ENCODE peak calls at places on chromosomes 5 and 9, in seven cellular contexts. Z, C, I, T, Q, X and M are unnamed samples.

GRCh38 chr9:135707449-135708138 is 5.6 kb downstream of the KCNT1 start:
- DNase-seq in T (no peak), Z (no peak), C (no peak), I (no peak), Q (no peak), X (no peak), M (no peak)

GRCh38 chr9:134027561-134027960 is 2.3 kb downstream of the BRD3OS start:
- DNase-seq in Q (no peak), T (no peak), I (no peak), Z (no peak), C (no peak), X (no peak), M (no peak)

GRCh38 chr5:86806206-86806605 is 188.5 kb downstream of the COX7C start:
- DNase-seq in X (no peak), T (no peak), Z (no peak), I (no peak), Q (no peak), C (no peak), M (no peak)

GRCh38 chr5:153900703-153901395 is 137.9 kb downstream of the FAM114A2 start:
- DNase-seq in I (no peak), X (no peak), Z (no peak), T (no peak), C (no peak), Q (no peak), M (peak)

GRCh38 chr5:142924135-142924883 is 154.1 kb downstream of the ARHGAP26 start:
- DNase-seq in X (no peak), T (no peak), C (no peak), I (no peak), Z (no peak), Q (no peak), M (no peak)

GRCh38 chr5:172666251-172666650 is 25.2 kb downstream of the NEURL1B start:
- DNase-seq in Q (no peak), C (peak), T (no peak), Z (no peak), X (no peak), I (no peak), M (no peak)

GRCh38 chr9:130226112-130226511 is 39.4 kb upstream of the HMCN2 start:
- DNase-seq in I (no peak), Z (no peak), X (no peak), C (no peak), Q (no peak), T (no peak), M (no peak)

GRCh38 chr5:179143446-179143845 is 83.3 kb downstream of the ZNF354C start:
- DNase-seq in Q (no peak), X (no peak), I (no peak), T (no peak), Z (no peak), C (no peak), M (no peak)

GRCh38 chr5:4563400-4563799 is 576.7 kb upstream of the ADAMTS16 start:
- DNase-seq in T (no peak), X (no peak), Q (no peak), C (no peak), Z (no peak), I (no peak), M (no peak)

GRCh38 chr9:74645007-74645639 is 148.0 kb downstream of the RORB start:
- DNase-seq in C (no peak), T (no peak), X (no peak), Z (no peak), I (no peak), Q (no peak), M (no peak)

GRCh38 chr5:171957591-171958251 is 48.7 kb downstream of the FBXW11 start:
- DNase-seq in Q (no peak), Z (no peak), C (peak), I (no peak), X (no peak), T (no peak), M (no peak)

GRCh38 chr5:91140657-91141056 is 242.5 kb downstream of the ARRDC3 start:
- DNase-seq in Q (no peak), I (no peak), X (no peak), C (no peak), T (no peak), Z (no peak), M (no peak)

GRCh38 chr9:112559629-112560413 is 73.2 kb downstream of the KIAA1958 start:
- DNase-seq in Q (no peak), X (no peak), T (no peak), C (no peak), I (no peak), Z (no peak), M (no peak)

GRCh38 chr9:116073826-116074225 is 79.8 kb upstream of the PAPPA start:
- DNase-seq in X (no peak), Q (no peak), T (no peak), I (peak), Z (no peak), C (no peak), M (no peak)

GRCh38 chr9:19229725-19230355 is 653 bp upstream of the DENND4C start:
- DNase-seq in T (peak), I (no peak), X (peak), Q (peak), Z (no peak), C (no peak), M (no peak)

GRCh38 chr9:114910541-114910940 is 19.9 kb downstream of the TNFSF8 start:
- DNase-seq in I (no peak), Q (no peak), Z (no peak), T (peak), C (no peak), X (no peak), M (no peak)

GRCh38 chr5:171975262-171975876 is 31.1 kb downstream of the FBXW11 start:
- DNase-seq in X (no peak), I (no peak), Q (no peak), Z (no peak), C (no peak), T (no peak), M (peak)

GRCh38 chr9:127283917-127284316 is 19.3 kb downstream of the GARNL3 start:
- DNase-seq in T (peak), X (no peak), Z (no peak), C (peak), Q (peak), I (no peak), M (no peak)

DNA sequence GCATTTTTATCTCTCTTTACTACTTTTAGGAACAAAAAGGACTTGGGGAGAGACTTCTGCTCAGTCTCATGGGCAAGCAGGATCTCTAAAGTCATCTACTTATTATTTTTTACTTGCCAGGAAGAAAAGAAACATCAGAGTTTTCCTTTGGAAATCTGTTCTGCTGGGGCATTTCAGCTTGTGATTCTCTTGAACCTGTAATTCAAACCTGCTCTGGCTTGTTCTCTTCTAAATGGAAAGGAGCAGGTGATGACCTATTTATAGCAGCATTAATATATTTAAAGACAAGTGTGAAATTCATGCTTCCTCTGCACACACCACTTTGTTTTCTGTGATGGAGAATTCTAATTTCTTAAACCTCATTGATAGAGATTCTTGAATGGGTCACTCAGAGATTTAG is 2.0 kb downstream of the ADCY2 start:
- DNase-seq in C (no peak), T (no peak), X (no peak), Q (no peak), Z (no peak), I (no peak), M (no peak)
- H3K4me3 ChIP-seq in C (no peak), T (peak), X (no peak), Q (no peak), Z (no peak), I (no peak), M (no peak)

GRCh38 chr5:163540711-163541110 is 35.3 kb downstream of the MAT2B start:
- DNase-seq in T (no peak), Q (no peak), C (no peak), I (no peak), X (no peak), Z (no peak), M (no peak)
- H3K4me3 ChIP-seq in T (no peak), Q (no peak), C (no peak), I (no peak), X (no peak), Z (no peak), M (no peak)

GRCh38 chr9:84276741-84277140 is 63.8 kb downstream of the SLC28A3 start:
- DNase-seq in X (no peak), Q (no peak), C (no peak), I (no peak), Z (no peak), T (no peak), M (no peak)

GRCh38 chr9:84266087-84266561 is 74.4 kb downstream of the SLC28A3 start:
- DNase-seq in I (no peak), X (no peak), Z (no peak), T (no peak), Q (no peak), C (peak), M (no peak)

GRCh38 chr9:84271887-84272556 is 68.5 kb downstream of the SLC28A3 start:
- DNase-seq in Z (no peak), T (no peak), X (no peak), I (no peak), Q (no peak), C (no peak), M (no peak)

DNA sequence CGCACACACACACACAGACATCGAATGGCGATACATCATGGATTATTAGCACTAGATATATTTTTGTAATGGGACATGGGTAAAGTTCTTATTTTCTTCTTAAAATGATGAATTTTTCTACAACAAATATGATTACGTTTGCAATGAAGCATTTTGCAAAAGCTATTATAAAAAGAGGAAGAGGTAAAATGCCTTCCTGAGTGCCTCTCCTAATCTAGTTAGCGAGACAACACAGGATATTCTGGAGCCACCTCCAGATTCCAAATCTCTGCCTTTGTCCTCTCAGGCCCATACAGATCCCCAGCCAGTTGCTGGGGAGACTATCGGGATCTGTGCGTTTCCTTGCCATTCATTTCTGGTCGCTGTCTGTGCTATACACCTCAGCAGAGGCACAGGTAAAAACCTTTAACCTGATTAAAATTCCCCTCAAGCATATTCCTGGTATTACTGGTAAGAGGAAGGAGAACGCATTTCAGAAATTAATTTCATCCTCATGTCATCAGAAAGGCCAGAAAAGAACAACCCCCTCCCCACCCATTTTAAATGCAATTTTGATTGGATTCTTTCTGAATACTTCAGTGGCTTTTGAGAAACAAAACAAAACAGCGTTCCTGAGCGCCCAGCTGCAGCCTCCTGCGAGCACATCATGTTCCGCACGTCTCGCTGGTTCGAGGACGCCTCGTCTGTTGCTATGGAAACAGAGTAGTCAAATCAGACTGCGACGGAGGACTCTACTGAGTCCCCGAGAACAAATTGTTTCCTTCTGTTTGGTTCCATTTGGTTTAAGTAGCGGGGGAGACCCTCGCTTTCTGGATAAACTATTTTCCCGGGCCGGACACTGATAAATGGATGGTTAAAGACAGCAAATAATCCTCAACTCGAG is 69.3 kb downstream of the SLC28A3 start:
- DNase-seq in I (peak), Z (peak), C (peak), X (peak), Q (peak), T (peak), M (peak)
- H3K4me3 ChIP-seq in I (no peak), Z (peak), C (no peak), X (peak), Q (peak), T (peak), M (peak)

DNA sequence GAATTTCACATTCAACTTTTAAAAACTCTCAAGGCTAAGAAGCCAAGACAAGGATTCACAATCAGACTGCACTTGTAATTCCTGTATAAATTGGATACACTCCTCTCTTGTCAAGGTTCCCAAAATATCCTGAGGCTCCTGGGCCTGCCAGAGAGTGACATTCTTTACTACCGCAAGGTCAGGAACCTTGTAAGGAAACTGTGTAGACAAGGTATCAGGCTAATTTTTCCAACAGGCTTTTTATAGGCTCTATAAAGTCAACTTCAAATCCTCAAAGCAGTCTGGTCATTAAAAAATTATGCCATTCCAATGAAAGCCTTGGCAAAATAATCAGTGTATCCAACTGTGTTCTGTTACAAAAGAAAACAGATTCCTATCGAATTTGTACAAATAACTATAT is 15.5 kb upstream of the PAIP1 start:
- DNase-seq in Q (no peak), T (no peak), Z (no peak), X (peak), I (no peak), C (no peak), M (no peak)
- H3K4me3 ChIP-seq in Q (no peak), T (no peak), Z (no peak), X (no peak), I (no peak), C (no peak), M (no peak)

DNA sequence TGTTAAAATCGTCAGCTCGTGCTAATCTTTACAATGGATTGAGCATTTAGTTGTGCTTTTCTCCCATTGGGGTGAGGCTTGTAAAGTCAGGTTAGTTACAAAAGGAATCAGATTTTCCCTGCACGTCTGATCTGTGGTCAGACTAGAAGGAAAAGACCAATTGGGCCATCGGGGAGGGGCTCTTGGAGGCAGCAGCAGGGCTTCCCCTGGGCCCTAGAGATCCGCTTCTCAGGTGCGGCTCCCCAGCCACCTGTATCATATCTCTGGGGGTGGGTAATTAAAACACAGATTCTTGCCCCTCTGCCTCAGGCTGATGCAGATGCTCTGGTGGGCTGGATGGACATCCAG is 200.3 kb downstream of the HSPA4 start:
- DNase-seq in Q (no peak), Z (no peak), T (no peak), X (no peak), I (no peak), C (no peak), M (no peak)
- H3K4me3 ChIP-seq in Q (no peak), Z (no peak), T (no peak), X (no peak), I (no peak), C (no peak), M (no peak)

DNA sequence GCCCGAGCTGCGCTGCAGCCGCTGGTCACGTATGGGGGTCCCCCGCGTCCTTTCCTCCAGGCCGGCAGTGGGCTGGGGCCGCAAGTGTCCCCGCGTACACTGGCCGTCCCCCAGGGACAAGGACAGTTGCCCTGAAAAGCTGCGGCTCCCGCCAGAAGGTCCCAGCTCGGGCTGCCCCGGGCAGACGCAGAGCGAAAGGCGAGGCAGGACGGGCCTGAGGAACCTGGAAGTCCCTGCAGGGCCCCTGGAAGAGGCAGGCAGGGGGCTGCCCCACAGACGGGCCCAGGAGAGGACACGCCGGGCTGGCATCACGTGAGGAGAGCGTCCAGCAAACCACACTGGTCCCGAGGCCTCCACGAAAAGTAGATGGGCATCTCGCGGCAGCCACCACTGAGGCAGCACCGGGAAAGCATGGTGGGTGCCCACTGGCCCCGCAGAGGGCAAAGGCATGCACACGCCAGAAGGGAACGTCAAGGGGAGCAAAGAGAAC is 3.2 kb upstream of the NKD2 start:
- DNase-seq in X (peak), C (no peak), Z (peak), Q (no peak), T (peak), I (peak), M (no peak)
- H3K4me3 ChIP-seq in X (peak), C (no peak), Z (peak), Q (peak), T (peak), I (no peak), M (no peak)

DNA sequence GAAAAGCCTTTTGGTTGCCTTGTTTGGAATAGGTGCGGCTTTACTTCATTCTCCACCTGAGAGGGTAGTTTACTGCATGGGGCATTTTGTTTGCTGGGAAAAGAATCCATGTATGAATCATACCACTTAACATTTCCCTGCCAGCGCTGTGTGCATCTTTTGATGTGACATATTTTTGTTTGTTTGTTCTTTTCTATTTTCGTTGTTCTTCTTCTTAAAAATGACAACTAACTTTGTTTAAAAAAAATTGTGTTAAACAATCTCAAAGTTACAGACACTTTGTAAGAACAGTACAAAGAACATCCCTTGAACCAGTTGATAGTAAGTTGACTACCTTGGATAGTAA is 113.2 kb downstream of the GCNT1 start:
- DNase-seq in I (no peak), C (no peak), X (no peak), Z (no peak), T (no peak), Q (no peak), M (no peak)
- H3K4me3 ChIP-seq in I (peak), C (no peak), X (peak), Z (peak), T (no peak), Q (peak), M (no peak)

DNA sequence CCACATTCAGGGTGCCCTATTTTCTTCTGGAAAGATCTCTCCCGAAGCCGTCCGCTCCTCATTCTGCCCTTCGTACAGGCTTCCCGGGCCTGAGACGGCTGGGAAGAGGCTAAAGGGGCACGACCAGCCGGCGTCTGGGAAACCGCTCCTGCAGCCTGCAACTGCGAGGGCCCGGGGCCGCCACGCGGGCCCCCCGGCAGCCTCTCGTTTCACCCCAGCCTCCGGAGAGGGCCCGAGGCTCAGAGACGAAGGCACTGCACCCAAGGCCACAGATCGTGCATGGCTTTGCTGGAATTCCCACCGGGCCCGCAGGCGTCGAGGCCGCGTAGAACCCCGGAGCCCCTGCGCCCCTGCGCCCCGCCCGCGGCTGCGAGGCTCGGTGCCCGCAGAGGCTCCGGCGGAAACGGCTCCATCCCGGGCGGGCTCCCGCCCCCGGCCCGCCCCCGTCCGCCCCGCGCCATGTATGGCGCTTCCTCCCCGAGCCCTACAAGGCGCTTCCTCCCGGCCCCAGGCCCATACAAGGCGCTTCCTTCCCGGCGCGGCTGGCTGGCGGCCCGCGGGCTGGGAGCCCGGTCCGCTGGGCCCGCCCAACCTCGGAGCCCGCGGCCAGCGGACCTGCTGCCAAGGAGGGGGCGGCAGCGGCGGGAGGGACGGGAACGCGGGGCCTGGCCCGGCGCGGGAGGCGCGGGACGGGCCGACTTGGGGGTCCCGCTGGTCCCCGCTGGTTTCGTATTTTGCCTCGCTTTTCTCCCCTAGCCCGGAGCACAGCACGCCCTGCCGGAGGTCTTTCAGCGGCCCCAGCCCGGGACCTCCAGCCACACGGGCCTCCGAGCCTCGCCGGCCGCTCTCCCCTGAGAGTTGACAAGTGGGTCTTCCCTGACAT is 26.6 kb downstream of the EGR1 start:
- DNase-seq in T (peak), C (peak), Q (peak), Z (peak), I (peak), X (peak), M (no peak)
- H3K4me3 ChIP-seq in T (peak), C (no peak), Q (peak), Z (peak), I (peak), X (peak), M (peak)